ENCODE peak calls at places on chromosomes 7 and 10, in nine cellular contexts. C is A549, E is HCT116, Y is adrenal gland, M is gastrocnemius medialis, B is NB4, G is endothelial cell of umbilical vein, I is lower leg skin, O is sigmoid colon. R is an unnamed sample.

GRCh38 chr10:97228130-97228774 is 42.5 kb upstream of the SLIT1 start:
- DNase-seq in G (no peak), M (no peak), I (no peak), B (no peak), E (no peak), Y (no peak), O (no peak), C (no peak), R (no peak)

GRCh38 chr7:135673360-135673706 is 11.0 kb downstream of the STMP1 start:
- DNase-seq in G (peak; percentile 64), I (no peak), C (no peak), M (no peak), Y (no peak), O (no peak), E (no peak), B (no peak), R (no peak)

GRCh38 chr7:131231381-131232220 is 96.1 kb upstream of the MKLN1 start:
- DNase-seq in Y (peak; percentile 62), M (no peak), C (peak; percentile 56), O (peak; percentile 83), B (peak; percentile 91), I (no peak), E (no peak), G (no peak), R (no peak)

GRCh38 chr7:148222716-148223115 is 367.9 kb upstream of the C7orf33 start:
- DNase-seq in C (no peak), O (no peak), M (no peak), Y (no peak), E (no peak), B (no peak), I (no peak), G (no peak), R (no peak)

GRCh38 chr7:113026941-113027340 is 59.7 kb downstream of the GPR85 start:
- DNase-seq in M (no peak), I (no peak), G (no peak), E (no peak), B (no peak), Y (no peak), C (no peak), O (no peak), R (no peak)

GRCh38 chr7:47477191-47478016 is 104.5 kb downstream of the TNS3 start:
- DNase-seq in M (no peak), G (no peak), Y (no peak), I (no peak), E (no peak), O (no peak), B (no peak), C (no peak), R (no peak)

GRCh38 chr7:28002638-28003037 is 178.0 kb downstream of the JAZF1 start:
- DNase-seq in O (no peak), E (no peak), C (peak; percentile 31), G (peak; percentile 40), I (no peak), Y (no peak), M (no peak), B (peak; percentile 31), R (peak; percentile 18)

GRCh38 chr7:34488766-34489165 is 169.3 kb upstream of the NPSR1 start:
- DNase-seq in Y (no peak), O (no peak), E (no peak), G (no peak), C (no peak), M (no peak), B (no peak), I (no peak), R (no peak)

GRCh38 chr7:136709876-136710275 is 158.6 kb upstream of the CHRM2 start:
- DNase-seq in B (no peak), O (no peak), Y (no peak), M (no peak), E (no peak), G (no peak), C (no peak), I (no peak), R (no peak)

GRCh38 chr10:10613654-10614244 is 403.9 kb upstream of the CELF2 start:
- DNase-seq in I (no peak), C (no peak), G (peak; percentile 27), M (no peak), O (no peak), Y (no peak), B (no peak), E (no peak), R (no peak)

GRCh38 chr10:114282526-114282925 is 43.5 kb downstream of the VWA2 start:
- DNase-seq in G (no peak), O (no peak), I (peak; percentile 53), C (no peak), E (no peak), M (no peak), Y (no peak), B (no peak), R (no peak)

GRCh38 chr7:98051118-98051744 is 55.4 kb upstream of the LMTK2 start:
- DNase-seq in O (no peak), E (peak; percentile 58), G (no peak), Y (no peak), B (no peak), I (no peak), M (no peak), C (no peak), R (no peak)

GRCh38 chr7:107170051-107170661 is 1.4 kb downstream of the HBP1 start:
- DNase-seq in M (no peak), E (no peak), O (no peak), Y (no peak), B (no peak), C (no peak), G (no peak), I (no peak), R (peak; percentile 62)

GRCh38 chr10:16948335-16948734 is 131.1 kb upstream of the RSU1 start:
- DNase-seq in I (no peak), Y (no peak), G (no peak), M (no peak), O (no peak), B (no peak), E (no peak), C (no peak), R (no peak)

GRCh38 chr7:157228864-157229422 is 90.2 kb downstream of the UBE3C start:
- DNase-seq in M (no peak), E (no peak), C (peak; percentile 53), O (no peak), Y (no peak), G (peak; percentile 36), B (peak; percentile 70), I (no peak), R (peak; percentile 34)

GRCh38 chr10:14782691-14783363 is 8.1 kb upstream of the FAM107B start:
- DNase-seq in E (peak; percentile 61), M (no peak), I (no peak), C (peak; percentile 98), O (no peak), Y (peak; percentile 69), G (peak; percentile 100), B (no peak), R (no peak)

GRCh38 chr7:99380823-99381663 is 6.5 kb downstream of the ARPC1B start:
- DNase-seq in Y (peak; percentile 78), M (no peak), B (no peak), I (no peak), G (no peak), C (no peak), O (no peak), E (no peak), R (no peak)

GRCh38 chr10:101226888-101227736 is 2.2 kb downstream of the LBX1 start:
- DNase-seq in O (no peak), Y (no peak), G (no peak), E (no peak), B (no peak), M (no peak), I (no peak), C (no peak), R (no peak)

GRCh38 chr10:60661627-60662026 is 116.7 kb upstream of the CDK1 start:
- DNase-seq in C (peak; percentile 47), O (no peak), B (no peak), Y (no peak), I (no peak), G (no peak), E (peak; percentile 58), M (no peak), R (no peak)

GRCh38 chr7:157521061-157521731 is 184.4 kb downstream of the DNAJB6 start:
- DNase-seq in B (no peak), C (no peak), E (no peak), I (peak; percentile 66), G (no peak), Y (peak; percentile 35), O (peak; percentile 58), M (no peak), R (no peak)

GRCh38 chr10:15595260-15595659 is 124.5 kb downstream of the ITGA8 start:
- DNase-seq in E (no peak), G (no peak), M (no peak), B (no peak), C (no peak), O (no peak), Y (no peak), I (no peak), R (no peak)

GRCh38 chr10:96509017-96509641 is 4.6 kb downstream of the TLL2 start:
- DNase-seq in B (no peak), M (no peak), O (no peak), I (no peak), E (no peak), C (no peak), G (no peak), Y (no peak), R (no peak)

GRCh38 chr7:13687500-13687899 is 302.0 kb downstream of the ETV1 start:
- DNase-seq in Y (no peak), I (no peak), C (no peak), O (no peak), E (no peak), M (no peak), B (no peak), G (no peak), R (no peak)

GRCh38 chr7:44797329-44798258 is 1.1 kb downstream of the PPIA start:
- DNase-seq in C (peak; percentile 92), Y (peak; percentile 96), B (peak; percentile 96), M (peak; percentile 81), O (peak; percentile 95), G (peak; percentile 90), I (peak; percentile 98), E (peak; percentile 64), R (peak; percentile 93)
- TF ChIP-seq POLR2A in C (peak; percentile 26), Y (peak; percentile 41), B (peak; percentile 65), M (no peak), O (peak; percentile 29), G (peak; percentile 43), I (no peak), E (no peak), R (peak; percentile 51)

GRCh38 chr10:123393170-123393569 is 239.0 kb downstream of the BUB3 start:
- DNase-seq in I (no peak), C (no peak), B (no peak), E (no peak), M (no peak), G (no peak), Y (no peak), O (no peak), R (no peak)
- TF ChIP-seq POLR2A in I (no peak), C (no peak), B (no peak), E (no peak), M (no peak), G (no peak), Y (no peak), O (no peak), R (no peak)

GRCh38 chr10:43136995-43137700 is 1.1 kb upstream of the CSGALNACT2 start:
- DNase-seq in I (no peak), E (no peak), C (no peak), M (no peak), Y (peak; percentile 72), G (no peak), O (no peak), B (no peak), R (no peak)
- TF ChIP-seq POLR2A in I (no peak), E (no peak), C (no peak), M (no peak), Y (no peak), G (no peak), O (no peak), B (no peak), R (no peak)

GRCh38 chr7:55180821-55181542 is 162.2 kb downstream of the EGFR start:
- DNase-seq in C (no peak), E (no peak), M (no peak), O (no peak), I (no peak), G (no peak), B (no peak), Y (no peak), R (no peak)
- TF ChIP-seq POLR2A in C (no peak), E (no peak), M (no peak), O (no peak), I (no peak), G (no peak), B (no peak), Y (no peak), R (no peak)

R was measured in erythroblast.